ENCODE peak calls at places on chromosomes 7 and 10, in nine cellular contexts. X is mammary epithelial cell, W is mesendoderm, U is dorsolateral prefrontal cortex, M is ovary, R is fibroblast of lung, K is GM12865, A is heart right ventricle, I is A549. Q is an unnamed sample.

GRCh38 chr10:104293021-104293420 is 24.0 kb downstream of the GSTO2 start:
- DNase-seq in M (no peak), I (no peak), U (no peak), K (no peak), A (no peak), X (peak; percentile 53), R (peak; percentile 58), W (peak; percentile 80), Q (no peak)

GRCh38 chr10:56551037-56551436 is 190.0 kb upstream of the ZWINT start:
- DNase-seq in X (peak; percentile 62), W (no peak), K (no peak), A (no peak), M (no peak), I (no peak), R (no peak), U (no peak), Q (no peak)

GRCh38 chr10:78756604-78757442 is 311.9 kb upstream of the ZMIZ1 start:
- DNase-seq in A (peak; percentile 59), M (peak; percentile 71), X (peak; percentile 97), K (no peak), I (peak; percentile 80), W (peak; percentile 84), R (peak; percentile 97), U (peak; percentile 82), Q (peak; percentile 96)

GRCh38 chr10:96998329-96998888 is 166.3 kb downstream of the LCOR start:
- DNase-seq in W (no peak), M (peak; percentile 36), R (peak; percentile 93), U (no peak), I (no peak), X (no peak), K (no peak), A (no peak), Q (no peak)

GRCh38 chr10:12633776-12634390 is 284.5 kb downstream of the CAMK1D start:
- DNase-seq in A (no peak), K (peak; percentile 32), W (no peak), X (no peak), R (no peak), U (no peak), M (no peak), I (no peak), Q (peak; percentile 45)

GRCh38 chr7:150428671-150429451 is 21.6 kb upstream of the GIMAP8 start:
- DNase-seq in M (no peak), K (peak; percentile 69), I (peak; percentile 69), W (peak; percentile 65), U (peak; percentile 82), R (peak; percentile 87), X (peak; percentile 82), A (no peak), Q (no peak)

GRCh38 chr10:33129987-33130386 is 172.0 kb upstream of the ITGB1 start:
- DNase-seq in U (no peak), W (no peak), R (peak; percentile 98), I (peak; percentile 68), M (no peak), X (no peak), K (no peak), A (no peak), Q (no peak)

GRCh38 chr7:85119934-85120333 is 66.9 kb downstream of the SEMA3D start:
- DNase-seq in U (no peak), X (no peak), A (no peak), K (no peak), M (no peak), I (no peak), R (no peak), W (no peak), Q (no peak)

GRCh38 chr7:87853237-87853864 is 22.8 kb downstream of the SLC25A40 start:
- DNase-seq in W (no peak), X (peak; percentile 67), I (no peak), A (no peak), K (no peak), M (no peak), R (no peak), U (no peak), Q (no peak)

DNA sequence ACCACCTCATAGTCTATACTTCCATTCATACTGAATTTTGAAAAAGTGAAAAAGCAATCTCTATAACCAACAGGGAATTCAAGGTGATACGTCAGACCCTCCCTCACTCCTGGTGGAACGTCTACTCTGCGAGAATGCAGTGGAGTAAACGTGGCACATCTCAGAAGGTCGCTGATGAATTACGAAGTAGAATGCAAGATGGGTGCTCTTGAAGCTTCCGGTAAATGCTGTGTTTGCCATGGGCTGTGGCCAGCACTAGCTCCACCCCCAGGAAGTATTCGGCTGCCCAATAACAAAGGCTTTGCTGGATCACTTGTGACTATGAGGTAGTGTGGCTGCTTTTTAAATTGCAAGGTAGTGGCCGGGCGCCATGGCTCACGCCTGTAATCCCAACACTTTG is 226.0 kb downstream of the PRPF18 start:
- DNase-seq in I (no peak), M (no peak), R (no peak), K (no peak), X (no peak), A (no peak), W (peak; percentile 32), U (no peak), Q (no peak)
- H3K4me3 ChIP-seq in I (no peak overlapping the region), M (no peak overlapping the region), R (no peak overlapping the region), K (no peak overlapping the region), X (no peak overlapping the region), A (no peak overlapping the region), W (no peak overlapping the region), U (no peak overlapping the region), Q (no peak overlapping the region)

GRCh38 chr10:3074985-3075600 is 7.7 kb downstream of the PFKP start:
- DNase-seq in X (no peak), W (no peak), K (no peak), A (no peak), U (no peak), I (no peak), R (no peak), M (no peak), Q (no peak)
- H3K4me3 ChIP-seq in X (no peak overlapping the region), W (no peak overlapping the region), K (no peak overlapping the region), A (no peak overlapping the region), U (no peak overlapping the region), I (no peak overlapping the region), R (no peak overlapping the region), M (no peak overlapping the region), Q (no peak overlapping the region)

GRCh38 chr10:120984221-120984620 is 133.1 kb downstream of the WDR11 start:
- DNase-seq in X (no peak), K (no peak), I (no peak), A (no peak), R (no peak), U (no peak), W (no peak), M (no peak), Q (no peak)
- H3K4me3 ChIP-seq in X (no peak overlapping the region), K (no peak overlapping the region), I (no peak overlapping the region), A (no peak overlapping the region), R (no peak overlapping the region), U (no peak overlapping the region), W (no peak overlapping the region), M (no peak overlapping the region), Q (no peak overlapping the region)

GRCh38 chr10:14649739-14650138 is 125.0 kb downstream of the FAM107B start:
- DNase-seq in U (no peak), K (no peak), I (no peak), R (no peak), A (no peak), X (no peak), M (no peak), W (no peak), Q (no peak)

GRCh38 chr10:14648936-14649335 is 125.8 kb downstream of the FAM107B start:
- DNase-seq in M (no peak), I (no peak), X (peak; percentile 74), W (no peak), U (no peak), K (no peak), A (no peak), R (no peak), Q (no peak)

GRCh38 chr10:14645239-14645960 is 129.3 kb downstream of the FAM107B start:
- DNase-seq in R (no peak), K (peak; percentile 86), X (no peak), W (no peak), A (no peak), U (no peak), M (no peak), I (no peak), Q (no peak)

GRCh38 chr10:14652067-14652466 is 122.6 kb downstream of the FAM107B start:
- DNase-seq in M (no peak), X (no peak), R (no peak), W (peak; percentile 67), A (no peak), U (no peak), I (no peak), K (no peak), Q (no peak)

GRCh38 chr10:14648042-14648765 is 126.5 kb downstream of the FAM107B start:
- DNase-seq in X (peak; percentile 82), A (peak; percentile 39), K (peak; percentile 99), I (no peak), W (peak; percentile 93), U (peak; percentile 74), M (peak; percentile 22), R (peak; percentile 81), Q (peak; percentile 58)
- H3K4me3 ChIP-seq in X (no peak overlapping the region), A (no peak overlapping the region), K (peak overlapping the region; percentile 22), I (no peak overlapping the region), W (no peak overlapping the region), U (peak overlapping the region; percentile 18), M (no peak overlapping the region), R (no peak overlapping the region), Q (no peak overlapping the region)

GRCh38 chr10:124953421-124953820 is 11.5 kb downstream of the ZRANB1 start:
- DNase-seq in I (no peak), W (no peak), U (no peak), X (no peak), A (no peak), K (no peak), R (no peak), M (no peak), Q (no peak)
- H3K4me3 ChIP-seq in I (no peak overlapping the region), W (no peak overlapping the region), U (no peak overlapping the region), X (no peak overlapping the region), A (no peak overlapping the region), K (no peak overlapping the region), R (no peak overlapping the region), M (no peak overlapping the region), Q (no peak overlapping the region)

GRCh38 chr7:2037301-2037804 is 195.4 kb downstream of the MAD1L1 start:
- DNase-seq in R (no peak), M (no peak), A (no peak), W (no peak), U (no peak), I (no peak), K (no peak), X (no peak), Q (peak; percentile 65)
- H3K4me3 ChIP-seq in R (peak overlapping the region; percentile 51), M (peak overlapping the region; percentile 33), A (peak overlapping the region; percentile 11), W (no peak overlapping the region), U (no peak overlapping the region), I (no peak overlapping the region), K (no peak overlapping the region), X (no peak overlapping the region), Q (no peak overlapping the region)

Q was measured in lower leg skin.